ENCODE peak calls at places on chromosomes 11 and 22, in nine cellular contexts. V is fibroblast of the conjunctiva; E is kidney; B is stimulated activated CD4-positive, alpha-beta T cell treated with anti-CD3 and anti-CD28 coated beads, Interleukin-1b, Interleukin-23, amount 100 ng/mL, for 4 hours; L is NCI-H774; A is epithelial cell of proximal tubule; X is activated T-helper 1 cell treated with Interleukin-2 at 50 U/mL for 16 hours; H is left colon; I is T-helper 2 cell. U is an unnamed sample.

GRCh38 chr22:24156146-24156914 is 25.0 kb upstream of the SUSD2 start:
- DNase-seq in V (no peak), E (no peak), B (peak), L (no peak), A (no peak), X (peak), H (no peak), I (peak), U (peak)

GRCh38 chr11:120912504-120912903 is 111.4 kb upstream of the TBCEL start:
- DNase-seq in V (peak), E (no peak), B (no peak), L (peak), A (no peak), X (no peak), H (no peak), I (no peak), U (peak)

GRCh38 chr11:116980136-116980793 is 118.0 kb downstream of the SIK3 start:
- DNase-seq in V (no peak), E (no peak), B (no peak), L (no peak), A (no peak), X (no peak), H (no peak), I (no peak), U (no peak)

GRCh38 chr11:80733776-80734175 is 1292.9 kb upstream of the TENM4 start:
- DNase-seq in V (no peak), E (no peak), B (no peak), L (no peak), A (no peak), X (no peak), H (no peak), I (no peak), U (no peak)

GRCh38 chr11:100748153-100748552 is 61.1 kb downstream of the ARHGAP42 start:
- DNase-seq in V (no peak), E (no peak), B (no peak), L (no peak), A (no peak), X (no peak), H (no peak), I (no peak), U (no peak)

GRCh38 chr11:659532-660085 is 22.5 kb downstream of the DRD4 start:
- DNase-seq in V (no peak), E (no peak), B (no peak), L (no peak), A (no peak), X (no peak), H (no peak), I (no peak), U (no peak)

GRCh38 chr11:117819096-117820040 is 5.2 kb downstream of the FXYD2 start:
- DNase-seq in V (peak), E (peak), B (no peak), L (peak), A (no peak), X (no peak), H (peak), I (no peak), U (peak)

GRCh38 chr11:95378106-95378505 is 147.1 kb upstream of the SESN3 start:
- DNase-seq in V (no peak), E (no peak), B (no peak), L (no peak), A (no peak), X (no peak), H (no peak), I (no peak), U (peak)

GRCh38 chr22:46902998-46903916 is 140.8 kb downstream of the TBC1D22A start:
- DNase-seq in V (no peak), E (peak), B (no peak), L (no peak), A (no peak), X (no peak), H (no peak), I (no peak), U (no peak)

GRCh38 chr11:34161812-34162506 is 56.5 kb downstream of the NAT10 start:
- DNase-seq in V (no peak), E (no peak), B (no peak), L (no peak), A (no peak), X (no peak), H (no peak), I (peak), U (peak)

GRCh38 chr11:26286472-26287066 is 45.4 kb upstream of the ANO3 start:
- DNase-seq in V (peak), E (no peak), B (no peak), L (no peak), A (no peak), X (no peak), H (no peak), I (no peak), U (peak)

GRCh38 chr11:69468236-69468635 is 13.2 kb upstream of the LINC01488 start:
- DNase-seq in V (no peak), E (peak), B (no peak), L (no peak), A (no peak), X (no peak), H (no peak), I (no peak), U (no peak)

GRCh38 chr22:31604137-31604705 is 57.8 kb downstream of the PISD start:
- DNase-seq in V (no peak), E (peak), B (no peak), L (no peak), A (no peak), X (no peak), H (no peak), I (no peak), U (no peak)

GRCh38 chr11:4178813-4179662 is 84.4 kb downstream of the RRM1 start:
- DNase-seq in V (no peak), E (no peak), B (no peak), L (no peak), A (no peak), X (no peak), H (no peak), I (no peak), U (no peak)

GRCh38 chr11:50077526-50077925 is 44.9 kb downstream of the OR4C45 start:
- DNase-seq in V (no peak), E (no peak), B (no peak), L (no peak), A (no peak), X (no peak), H (no peak), I (no peak), U (no peak)

GRCh38 chr11:118406599-118407166 is 5.3 kb downstream of the ATP5MG start:
- DNase-seq in V (peak), E (no peak), B (no peak), L (peak), A (no peak), X (no peak), H (no peak), I (no peak), U (peak)

GRCh38 chr11:18081551-18081950 is 24.3 kb downstream of the SAAL1 start:
- DNase-seq in V (no peak), E (no peak), B (no peak), L (no peak), A (no peak), X (no peak), H (no peak), I (no peak), U (no peak)

GRCh38 chr11:46671958-46672315 is 28.5 kb downstream of the ARHGAP1 start:
- DNase-seq in V (no peak), E (no peak), B (no peak), L (no peak), A (no peak), X (no peak), H (no peak), I (no peak), U (no peak)

GRCh38 chr11:11502303-11502828 is 119.4 kb downstream of the GALNT18 start:
- DNase-seq in V (no peak), E (no peak), B (no peak), L (no peak), A (no peak), X (no peak), H (no peak), I (no peak), U (no peak)

GRCh38 chr11:120209750-120210650 is 832 bp upstream of the OAF start:
- DNase-seq in V (no peak), E (no peak), B (no peak), L (no peak), A (no peak), X (no peak), H (no peak), I (no peak), U (no peak)

GRCh38 chr11:11579012-11579755 is 42.6 kb downstream of the GALNT18 start:
- DNase-seq in V (no peak), E (no peak), B (no peak), L (no peak), A (no peak), X (no peak), H (no peak), I (no peak), U (no peak)

GRCh38 chr11:14656536-14657457 is 13.2 kb downstream of the PDE3B start:
- DNase-seq in V (no peak), E (no peak), B (no peak), L (no peak), A (no peak), X (no peak), H (no peak), I (no peak), U (no peak)

GRCh38 chr22:22935056-22935545 is 47.5 kb downstream of the IGLL5 start:
- DNase-seq in V (no peak), E (peak), B (no peak), L (no peak), A (no peak), X (no peak), H (no peak), I (no peak), U (no peak)

GRCh38 chr11:116439480-116439759 is 333.4 kb downstream of the BUD13 start:
- DNase-seq in V (no peak), E (no peak), B (no peak), L (no peak), A (no peak), X (no peak), H (no peak), I (no peak), U (no peak)

GRCh38 chr11:532512-533048 is 2.8 kb downstream of the HRAS start:
- DNase-seq in V (no peak), E (no peak), B (no peak), L (no peak), A (no peak), X (no peak), H (no peak), I (no peak), U (no peak)

GRCh38 chr11:119759324-119759723 is 30.3 kb upstream of the NECTIN1 start:
- DNase-seq in V (peak), E (no peak), B (no peak), L (no peak), A (no peak), X (no peak), H (no peak), I (no peak), U (peak)

GRCh38 chr11:130801287-130802146 is 114.8 kb downstream of the SNX19 start:
- DNase-seq in V (no peak), E (no peak), B (no peak), L (no peak), A (peak), X (no peak), H (no peak), I (no peak), U (peak)

GRCh38 chr11:86206296-86206695 is 38.3 kb upstream of the EED start:
- DNase-seq in V (no peak), E (no peak), B (no peak), L (no peak), A (no peak), X (no peak), H (no peak), I (no peak), U (no peak)

U was measured in fibroblast of mammary gland.